ENCODE peak calls at places on chromosomes 13 and 19, in five cellular contexts. J, Y, O, A and G are unnamed samples. For H3K9me3, the result is how much of the 10 kb centered on the place peaks cover.

GRCh38 chr13:44013666-44014291 is 134.1 kb downstream of the LACC1 start:
- DNase-seq in O (no peak), A (no peak), Y (peak), J (peak), G (peak)

GRCh38 chr13:42284068-42284467 is 12.1 kb downstream of the AKAP11 start:
- DNase-seq in O (no peak), J (no peak), Y (no peak), A (no peak), G (no peak)

GRCh38 chr13:108980237-108980636 is 350.8 kb downstream of the MYO16 start:
- DNase-seq in J (no peak), O (no peak), A (no peak), Y (no peak), G (no peak)

GRCh38 chr19:46840157-46840942 is 10.3 kb downstream of the AP2S1 start:
- DNase-seq in A (peak), Y (peak), O (peak), J (peak), G (no peak)

GRCh38 chr13:96090240-96091101 is 564 bp downstream of the HS6ST3 start:
- DNase-seq in J (no peak), Y (peak), A (peak), O (peak), G (no peak)

GRCh38 chr13:28229522-28229921 is 91.2 kb downstream of the PAN3 start:
- DNase-seq in Y (no peak), A (no peak), O (no peak), J (no peak), G (no peak)

GRCh38 chr19:3275068-3275582 is 50.7 kb downstream of the CELF5 start:
- DNase-seq in O (no peak), J (no peak), Y (no peak), A (peak), G (no peak)

GRCh38 chr13:75769141-75769905 is 133.2 kb downstream of the LMO7 start:
- DNase-seq in A (no peak), Y (no peak), J (no peak), O (no peak), G (no peak)

GRCh38 chr13:39777527-39778061 is 122.1 kb downstream of the COG6 start:
- DNase-seq in A (no peak), Y (peak), J (peak), O (peak), G (peak)

GRCh38 chr13:83024955-83025594 is 857.2 kb downstream of the SLITRK1 start:
- DNase-seq in A (no peak), Y (peak), O (no peak), J (peak), G (no peak)

GRCh38 chr13:20991741-20992520 is 69.5 kb downstream of the LATS2 start:
- DNase-seq in Y (no peak), O (no peak), A (no peak), J (no peak), G (no peak)

GRCh38 chr13:87923713-87924112 is 252.5 kb downstream of the SLITRK5 start:
- DNase-seq in J (no peak), Y (no peak), O (no peak), A (no peak), G (no peak)

GRCh38 chr13:99302637-99303505 is 4.3 kb downstream of the GPR183 start:
- DNase-seq in A (no peak), J (no peak), O (no peak), Y (no peak), G (no peak)

GRCh38 chr13:98267080-98267912 is 90.2 kb upstream of the RNF113B start:
- DNase-seq in A (no peak), Y (peak), J (peak), O (no peak), G (peak)

GRCh38 chr13:40490086-40490723 is 176.2 kb downstream of the FOXO1 start:
- DNase-seq in O (no peak), J (no peak), Y (no peak), A (no peak), G (no peak)

GRCh38 chr19:34241513-34242337 is 12.6 kb upstream of the GARRE1 start:
- DNase-seq in O (no peak), Y (no peak), J (no peak), A (peak), G (no peak)

GRCh38 chr19:8363803-8364771 is at the start of gene ANGPTL4:
- DNase-seq in O (no peak), A (peak), J (peak), Y (peak), G (peak)

GRCh38 chr13:35747594-35747993 is 271.1 kb upstream of the MAB21L1 start:
- DNase-seq in J (no peak), A (no peak), Y (no peak), O (no peak), G (no peak)

GRCh38 chr13:20974981-20975585 is 72.5 kb upstream of the XPO4 start:
- DNase-seq in J (no peak), O (no peak), A (no peak), Y (no peak), G (no peak)

GRCh38 chr13:80086304-80086721 is 254.6 kb downstream of the SPRY2 start:
- DNase-seq in O (no peak), J (peak), A (no peak), Y (peak), G (peak)

GRCh38 chr13:42645717-42646116 is 71.8 kb downstream of the TNFSF11 start:
- DNase-seq in O (no peak), A (no peak), Y (no peak), J (no peak), G (no peak)

GRCh38 chr19:50046649-50047503 is 21.1 kb downstream of the ZNF473 start:
- DNase-seq in Y (no peak), J (peak), O (no peak), A (no peak), G (no peak)

GRCh38 chr13:104847863-104848262 is 1687.6 kb downstream of the EFNB2 start:
- DNase-seq in Y (no peak), A (no peak), J (no peak), O (no peak), G (no peak)

GRCh38 chr19:14476663-14477401 is 1.7 kb upstream of the PTGER1 start:
- DNase-seq in J (peak), Y (peak), O (no peak), A (no peak), G (peak)

GRCh38 chr13:54614729-54615128 is 1586.1 kb downstream of the OLFM4 start:
- DNase-seq in J (no peak), O (no peak), Y (no peak), A (no peak), G (no peak)

GRCh38 chr19:5654931-5655330 is 25.4 kb downstream of the MICOS13 start:
- DNase-seq in O (no peak), Y (no peak), J (no peak), A (no peak), G (no peak)

GRCh38 chr19:17095141-17095919 is 19.8 kb downstream of the MYO9B start:
- DNase-seq in Y (peak), A (no peak), J (peak), O (no peak), G (peak)

GRCh38 chr19:4034048-4035017 is 26.8 kb downstream of the PIAS4 start:
- DNase-seq in Y (no peak), O (no peak), A (no peak), J (no peak), G (no peak)

GRCh38 chr19:5953034-5953589 is 24.8 kb downstream of the RANBP3 start:
- DNase-seq in Y (peak), O (no peak), J (peak), A (no peak), G (peak)

GRCh38 chr19:7995756-7996155 is 9.7 kb downstream of the ELAVL1 start:
- DNase-seq in A (no peak), Y (no peak), J (no peak), O (no peak), G (no peak)

GRCh38 chr13:30021611-30022010 is 171.2 kb upstream of the UBL3 start:
- DNase-seq in O (no peak), J (peak), A (no peak), Y (no peak), G (no peak)

GRCh38 chr19:29596885-29597525 is 9.1 kb upstream of the POP4 start:
- DNase-seq in O (no peak), Y (no peak), A (no peak), J (peak), G (peak)

GRCh38 chr13:94120878-94121277 is 358.6 kb downstream of the DCT start:
- DNase-seq in O (no peak), A (no peak), J (no peak), Y (no peak), G (no peak)

GRCh38 chr19:12346896-12347295 is 13.5 kb upstream of the ZNF563 start:
- DNase-seq in J (no peak), Y (no peak), A (no peak), O (peak), G (no peak)
- H3K9me3 ChIP-seq in J (under half), Y (under half), A (half or more), O (under half), G (under half)

DNA sequence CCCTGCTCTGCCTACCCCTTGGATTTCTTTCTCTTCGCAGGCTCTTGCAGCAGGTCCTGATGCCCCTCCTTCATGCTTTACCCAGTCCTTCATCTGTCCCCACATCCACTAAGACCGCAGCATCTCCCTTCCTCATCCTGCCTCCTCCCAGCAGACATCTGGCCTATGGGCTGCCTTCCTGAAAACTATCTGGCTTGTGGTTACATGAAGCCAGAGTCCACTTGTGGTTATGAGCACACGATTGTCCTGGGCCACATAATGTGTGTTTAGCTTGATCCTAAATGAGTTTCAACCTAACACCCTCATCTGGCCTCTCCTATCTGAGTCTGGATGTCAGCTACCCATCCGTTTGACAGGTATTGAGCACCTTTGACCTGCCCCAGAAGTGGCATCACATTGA is 5.5 kb upstream of the ZNF175 start:
- DNase-seq in Y (no peak), J (no peak), A (no peak), O (no peak), G (no peak)
- H3K4me2 ChIP-seq in Y (no peak), J (no peak), A (no peak), O (no peak), G (no peak)

DNA sequence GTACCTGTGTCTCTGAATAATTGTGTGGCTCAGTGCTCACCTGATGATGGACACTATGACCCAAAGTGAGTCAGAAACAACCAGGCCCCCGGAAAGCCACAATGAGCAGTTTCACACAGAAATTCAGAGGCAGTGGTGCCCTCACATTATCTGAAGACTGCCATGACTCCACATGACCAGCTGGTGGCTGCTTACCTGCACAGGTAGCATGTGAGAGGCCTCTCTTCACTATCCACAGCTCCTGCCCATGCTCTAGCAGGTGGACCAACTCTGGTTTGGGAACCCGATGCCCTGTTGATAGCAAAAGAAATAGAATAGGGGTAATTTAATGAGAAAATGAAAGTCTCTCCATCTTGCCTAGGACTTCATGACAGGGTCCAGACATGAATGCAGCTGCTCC is 7.2 kb downstream of the ZNF550 start:
- DNase-seq in Y (no peak), A (no peak), J (no peak), O (no peak), G (no peak)
- H3K9me3 ChIP-seq in Y (under half), A (under half), J (half or more), O (under half), G (half or more)

DNA sequence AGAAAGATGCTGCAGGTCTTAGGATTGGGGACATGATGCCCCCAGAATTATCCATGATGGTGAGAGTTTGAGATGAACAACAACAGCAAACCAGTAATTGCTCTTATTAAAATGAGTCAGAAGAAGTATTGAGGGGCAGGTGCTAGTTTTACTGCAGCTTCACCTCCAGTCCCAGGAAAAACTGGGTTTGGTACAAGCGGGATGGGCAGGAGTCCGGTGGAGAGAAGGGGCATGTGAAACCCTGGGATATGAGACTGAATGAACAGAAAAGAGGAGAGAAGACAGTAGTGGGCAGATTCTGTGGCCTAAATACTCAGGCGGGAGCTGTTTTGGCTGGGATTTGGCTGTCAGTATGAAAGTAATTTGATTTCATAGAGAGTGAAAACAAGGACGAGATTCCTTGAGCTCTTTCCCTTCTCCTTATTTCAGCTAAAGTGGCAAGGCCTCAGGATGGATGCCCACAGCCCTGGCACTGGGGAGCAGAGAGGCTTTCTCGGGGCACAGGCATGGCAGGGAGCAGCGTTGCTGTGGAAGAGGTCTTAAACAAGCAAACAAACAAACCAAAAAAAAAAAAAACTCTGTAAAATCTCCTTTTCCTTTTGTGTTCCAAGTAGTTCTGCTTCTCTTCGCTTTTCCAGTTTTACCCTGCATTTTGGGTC is 30.7 kb downstream of the NFIX start:
- DNase-seq in A (no peak), O (no peak), J (no peak), Y (no peak), G (no peak)
- H3K4me2 ChIP-seq in A (no peak), O (no peak), J (peak), Y (peak), G (peak)

DNA sequence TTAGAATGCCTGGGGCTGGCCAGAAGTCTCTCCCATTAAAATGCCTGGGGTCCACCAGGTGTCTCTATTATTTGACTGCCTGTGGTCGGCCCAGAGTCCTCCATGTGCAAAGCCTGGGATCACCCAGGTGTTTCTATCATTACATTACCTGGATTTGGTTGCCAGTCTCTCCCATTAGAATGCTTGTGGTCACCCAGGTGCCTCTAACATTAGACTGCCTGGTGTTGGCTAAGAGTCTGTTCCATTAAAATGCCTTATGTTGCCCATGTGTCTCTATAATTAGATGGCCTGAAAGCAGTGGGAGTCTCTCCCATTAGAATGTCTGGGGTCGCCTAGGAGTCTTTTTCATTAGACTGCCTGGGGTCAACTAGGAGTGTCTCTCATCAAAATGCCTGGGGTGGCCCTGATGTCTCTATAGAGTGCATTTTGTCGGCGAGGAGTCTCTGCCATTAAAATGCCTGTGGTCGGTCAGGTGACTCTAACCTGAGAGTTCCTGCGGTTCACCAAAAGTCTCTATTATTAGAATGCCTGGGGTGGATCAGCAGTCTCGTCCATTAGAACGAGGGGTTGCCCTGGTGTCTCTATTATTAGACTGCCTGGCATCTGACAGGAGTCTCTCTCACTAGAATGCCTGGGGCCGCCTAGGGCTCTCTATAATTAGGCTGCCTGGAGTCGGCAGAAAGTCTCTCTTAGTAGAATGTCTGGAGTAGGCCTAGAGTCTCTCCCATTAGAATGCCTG is 1540.5 kb downstream of the UQCRFS1 start:
- DNase-seq in O (peak), Y (no peak), J (no peak), A (no peak), G (no peak)
- H3K9me3 ChIP-seq in O (under half), Y (under half), J (under half), A (half or more), G (under half)

GRCh38 chr19:55384576-55385235 is 614 bp upstream of the TMEM238 start:
- DNase-seq in Y (no peak), A (no peak), J (no peak), O (no peak), G (no peak)

GRCh38 chr19:55383789-55384575 is at the start of gene TMEM238:
- DNase-seq in A (peak), O (peak), J (peak), Y (peak), G (peak)

GRCh38 chr19:55382522-55383054 is 1.5 kb downstream of the TMEM238 start:
- DNase-seq in J (no peak), A (no peak), Y (no peak), O (no peak), G (no peak)

GRCh38 chr19:55383279-55383788 is 758 bp downstream of the TMEM238 start:
- DNase-seq in J (no peak), A (no peak), Y (no peak), O (no peak), G (no peak)

DNA sequence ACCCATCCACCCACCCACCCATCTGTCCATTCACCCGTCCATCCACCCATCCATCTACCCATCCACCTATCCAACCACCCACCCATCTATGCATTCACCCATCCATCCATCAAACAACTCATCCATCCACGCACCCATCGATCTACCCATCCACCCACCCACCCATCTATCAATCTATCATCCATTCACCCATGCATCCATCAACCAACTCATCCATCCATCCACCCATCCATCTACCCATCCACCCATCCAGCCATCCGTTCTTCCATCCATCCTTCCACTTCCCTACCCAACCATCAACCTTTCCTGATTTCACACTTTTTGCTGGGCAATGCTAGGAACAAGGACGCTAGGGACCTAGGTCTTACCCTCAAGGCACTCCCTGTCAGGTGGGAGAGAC is 2.1 kb downstream of the TMEM238 start:
- DNase-seq in A (no peak), J (no peak), Y (no peak), O (no peak), G (no peak)
- H3K4me2 ChIP-seq in A (no peak), J (no peak), Y (no peak), O (no peak), G (no peak)

DNA sequence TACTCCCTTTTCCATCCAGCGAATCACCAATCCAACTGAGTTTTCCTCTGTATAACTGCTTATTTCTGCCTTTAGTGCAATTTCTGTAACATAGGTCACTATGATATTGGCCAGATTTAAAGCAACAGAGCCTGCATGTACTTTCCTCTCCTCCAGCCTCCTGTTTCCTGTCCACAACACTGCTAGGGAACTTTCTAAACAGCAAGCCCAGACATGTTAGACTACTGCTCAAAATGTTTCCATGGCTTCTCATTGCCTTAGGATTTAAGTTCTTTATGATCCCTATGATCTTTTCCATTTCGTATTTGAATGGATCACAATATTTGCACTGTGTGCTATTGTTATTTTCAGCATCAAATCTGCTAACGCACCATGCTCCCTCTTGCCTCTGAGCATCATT is 481.7 kb upstream of the SLC10A2 start:
- DNase-seq in Y (no peak), J (no peak), O (no peak), A (no peak), G (no peak)
- H3K9me3 ChIP-seq in Y (under half), J (under half), O (under half), A (under half), G (under half)